ENCODE peak calls at places on chromosomes 7 and 10, in seven cellular contexts. L is HepG2, G is GM12891, F is H1, T is SK-N-SH, O is GM12878, Y is K562. U is an unnamed sample.
A peak's percentile ranks its signal among the peaks of the same experiment; 100 is the strongest.

GRCh38 chr10:116565533-116565932 is 19.8 kb downstream of the PNLIP start:
- DNase-seq in Y (no peak), G (no peak), L (no peak), T (no peak), F (no peak), O (no peak), U (no peak)

GRCh38 chr10:78980815-78981214 is 88.0 kb upstream of the ZMIZ1 start:
- DNase-seq in T (no peak), L (no peak), Y (no peak), O (no peak), G (no peak), F (no peak), U (no peak)

GRCh38 chr10:133260895-133261725 is 15.6 kb downstream of the ADAM8 start:
- DNase-seq in O (no peak), L (no peak), F (no peak), T (peak; percentile 83), Y (peak; percentile 68), G (peak; percentile 78), U (peak; percentile 73)

GRCh38 chr7:102193806-102194205 is 92.9 kb upstream of the SH2B2 start:
- DNase-seq in O (no peak), F (no peak), Y (no peak), L (no peak), G (no peak), T (no peak), U (no peak)

GRCh38 chr10:57983226-57983870 is 284.3 kb downstream of the IPMK start:
- DNase-seq in T (no peak), F (no peak), Y (no peak), O (no peak), G (no peak), L (no peak), U (no peak)

GRCh38 chr10:75108684-75109458 is 2.6 kb upstream of the SAMD8 start:
- DNase-seq in L (peak; percentile 58), G (no peak), T (peak; percentile 83), Y (peak; percentile 84), F (peak; percentile 27), O (no peak), U (no peak)

GRCh38 chr7:135834262-135834661 is 85.6 kb upstream of the FAM180A start:
- DNase-seq in G (no peak), O (no peak), L (no peak), Y (no peak), T (no peak), F (no peak), U (no peak)

GRCh38 chr7:46651070-46651469 is 730.0 kb upstream of the IGFBP3 start:
- DNase-seq in Y (no peak), L (no peak), T (no peak), G (no peak), F (no peak), O (no peak), U (no peak)

GRCh38 chr10:124592736-124593430 is 131.3 kb downstream of the LHPP start:
- DNase-seq in T (no peak), L (no peak), F (no peak), G (no peak), Y (no peak), O (no peak), U (no peak)

GRCh38 chr7:127245582-127245981 is 7.2 kb downstream of the GRM8 start:
- DNase-seq in F (no peak), L (no peak), O (no peak), Y (no peak), T (no peak), G (no peak), U (no peak)

GRCh38 chr7:497946-498655 is 21.5 kb downstream of the PDGFA start:
- DNase-seq in F (no peak), O (no peak), G (no peak), Y (no peak), L (no peak), T (no peak), U (no peak)

GRCh38 chr7:38463277-38464224 is 167.6 kb downstream of the AMPH start:
- DNase-seq in O (peak; percentile 61), G (peak; percentile 18), F (no peak), L (no peak), Y (no peak), T (no peak), U (no peak)

GRCh38 chr7:98085674-98086073 is 21.0 kb upstream of the LMTK2 start:
- DNase-seq in G (no peak), T (no peak), F (no peak), O (no peak), L (no peak), Y (no peak), U (no peak)
- TF ChIP-seq POLR2AphosphoS5 in G (no peak), T (no peak), F (no peak), O (no peak), L (no peak), Y (no peak), U (no peak)

GRCh38 chr7:44259547-44260457 is 59.0 kb downstream of the YKT6 start:
- DNase-seq in F (no peak), G (no peak), O (no peak), Y (no peak), L (peak; percentile 3), T (no peak), U (no peak)
- TF ChIP-seq TAF1 in F (no peak), G (no peak), O (no peak), Y (no peak), L (no peak), T (no peak), U (no peak)

DNA sequence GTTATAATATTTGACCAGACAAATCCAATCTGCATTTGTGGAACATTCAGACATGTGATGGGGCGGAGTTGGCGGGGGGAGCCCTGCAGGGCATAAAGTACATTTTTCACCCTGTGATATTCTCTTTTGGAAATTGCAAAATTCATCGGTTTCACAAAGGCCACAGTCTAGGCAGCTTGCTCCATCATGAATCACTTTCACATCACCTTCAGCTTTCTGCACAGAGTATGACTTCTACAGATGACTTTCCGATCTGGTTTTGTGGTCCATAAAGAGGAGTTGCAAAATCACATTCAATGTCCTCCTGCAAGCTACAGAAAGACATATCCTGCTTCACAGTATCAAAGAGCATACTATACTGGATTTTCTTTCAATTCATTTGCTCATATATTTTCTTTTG is 51.3 kb upstream of the APBB1IP start:
- DNase-seq in F (no peak), O (no peak), L (no peak), G (no peak), T (no peak), Y (no peak), U (no peak)
- TF ChIP-seq POLR2AphosphoS5 in F (no peak), O (no peak), L (no peak), G (no peak), T (no peak), Y (no peak), U (no peak)

GRCh38 chr10:1550291-1550595 is 187.1 kb downstream of the ADARB2 start:
- DNase-seq in O (no peak), F (no peak), G (no peak), Y (no peak), L (no peak), T (no peak), U (no peak)

GRCh38 chr10:1552881-1553595 is 184.3 kb downstream of the ADARB2 start:
- DNase-seq in O (no peak), F (no peak), T (no peak), L (no peak), G (no peak), Y (no peak), U (no peak)

GRCh38 chr10:1550616-1551015 is 186.7 kb downstream of the ADARB2 start:
- DNase-seq in G (no peak), Y (no peak), L (no peak), T (no peak), O (no peak), F (no peak), U (no peak)

GRCh38 chr10:1552415-1552814 is 184.9 kb downstream of the ADARB2 start:
- DNase-seq in L (no peak), Y (no peak), F (no peak), G (no peak), O (no peak), T (no peak), U (no peak)

DNA sequence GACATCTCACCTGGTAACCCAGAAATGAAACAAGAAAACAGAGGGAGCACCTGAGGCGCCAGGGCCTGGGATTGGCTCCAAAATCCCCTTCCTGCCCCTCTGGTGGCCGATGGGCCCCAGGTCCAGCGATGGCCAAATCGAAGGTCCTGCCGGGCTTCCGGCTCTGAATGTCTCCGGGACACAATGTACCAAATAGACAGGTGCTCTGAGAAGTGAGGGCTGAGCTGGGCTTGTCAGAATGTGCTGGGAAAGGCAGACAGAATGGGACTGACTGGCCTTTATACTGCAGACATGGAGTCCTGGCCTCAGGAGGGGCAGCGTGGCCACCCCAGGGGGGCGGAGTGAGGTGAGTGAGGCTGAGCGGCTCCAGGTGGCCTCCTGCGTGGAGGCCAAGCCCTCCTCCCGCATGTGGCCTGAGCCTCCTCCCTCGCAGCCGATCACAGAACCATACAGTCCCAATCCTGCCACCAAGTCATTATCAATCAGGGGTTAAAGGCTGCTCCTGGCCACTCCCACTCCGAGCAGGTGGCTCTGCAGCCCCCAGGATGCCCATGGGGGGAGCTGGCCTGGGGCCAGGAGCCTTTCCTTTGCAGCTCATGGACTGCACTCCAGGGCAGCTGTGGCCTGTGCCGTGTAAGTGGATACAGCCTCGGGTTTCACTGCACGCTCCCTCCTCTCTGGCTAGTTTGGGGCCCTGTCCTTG is 185.5 kb downstream of the ADARB2 start:
- DNase-seq in Y (no peak), G (no peak), T (peak; percentile 38), L (no peak), F (no peak), O (no peak), U (no peak)
- TF ChIP-seq TAF1 in Y (no peak), G (no peak), T (no peak), L (no peak), F (no peak), O (no peak), U (no peak)

GRCh38 chr10:67921065-67921464 is 36.6 kb downstream of the SIRT1 start:
- DNase-seq in L (no peak), G (no peak), Y (no peak), O (no peak), F (no peak), T (no peak), U (no peak)
- TF ChIP-seq POLR2AphosphoS5 in L (no peak), G (no peak), Y (no peak), O (no peak), F (no peak), T (no peak), U (no peak)

U was measured in GM12892.